ENCODE peak calls at places on chromosomes 16 and 17, in seven cellular contexts. One of them, this sample, is unnamed.

GRCh38 chr17:32671891-32672290 is 185.1 kb downstream of the CDK5R1 start:
- DNase-seq in B cell: no peak
- DNase-seq in heart right ventricle: peak
- DNase-seq in SK-N-SH: no peak
- DNase-seq in nephron progenitor cell: no peak
- DNase-seq in RWPE1: no peak
- DNase-seq in left ventricle myocardium inferior: peak
- DNase-seq in this sample: no peak

GRCh38 chr17:73091770-73092517 is 544 bp downstream of the SLC39A11 start:
- DNase-seq in nephron progenitor cell: peak
- DNase-seq in RWPE1: peak
- DNase-seq in B cell: peak
- DNase-seq in SK-N-SH: no peak
- DNase-seq in heart right ventricle: peak
- DNase-seq in left ventricle myocardium inferior: peak
- DNase-seq in this sample: peak

GRCh38 chr17:64133546-64134215 is 3.7 kb upstream of the ERN1 start:
- DNase-seq in SK-N-SH: peak
- DNase-seq in RWPE1: peak
- DNase-seq in nephron progenitor cell: peak
- DNase-seq in heart right ventricle: no peak
- DNase-seq in left ventricle myocardium inferior: no peak
- DNase-seq in B cell: peak
- DNase-seq in this sample: peak

GRCh38 chr16:65890203-65890602 is 476.3 kb upstream of the CDH5 start:
- DNase-seq in RWPE1: no peak
- DNase-seq in nephron progenitor cell: no peak
- DNase-seq in heart right ventricle: no peak
- DNase-seq in SK-N-SH: no peak
- DNase-seq in B cell: no peak
- DNase-seq in left ventricle myocardium inferior: no peak
- DNase-seq in this sample: no peak

GRCh38 chr17:66190738-66191606 is 961 bp downstream of the CEP112 start:
- DNase-seq in heart right ventricle: no peak
- DNase-seq in nephron progenitor cell: no peak
- DNase-seq in B cell: no peak
- DNase-seq in SK-N-SH: peak
- DNase-seq in left ventricle myocardium inferior: no peak
- DNase-seq in RWPE1: no peak
- DNase-seq in this sample: no peak

GRCh38 chr17:65431116-65431515 is 130.3 kb downstream of the AXIN2 start:
- DNase-seq in SK-N-SH: no peak
- DNase-seq in nephron progenitor cell: no peak
- DNase-seq in B cell: no peak
- DNase-seq in RWPE1: no peak
- DNase-seq in heart right ventricle: no peak
- DNase-seq in left ventricle myocardium inferior: no peak
- DNase-seq in this sample: no peak

GRCh38 chr16:53958481-53958880 is 254.5 kb downstream of the FTO start:
- DNase-seq in left ventricle myocardium inferior: no peak
- DNase-seq in RWPE1: no peak
- DNase-seq in B cell: no peak
- DNase-seq in heart right ventricle: no peak
- DNase-seq in nephron progenitor cell: no peak
- DNase-seq in SK-N-SH: no peak
- DNase-seq in this sample: no peak

GRCh38 chr16:69378760-69379159 is 7.0 kb downstream of the TERF2 start:
- DNase-seq in RWPE1: no peak
- DNase-seq in B cell: no peak
- DNase-seq in SK-N-SH: no peak
- DNase-seq in left ventricle myocardium inferior: no peak
- DNase-seq in heart right ventricle: no peak
- DNase-seq in nephron progenitor cell: no peak
- DNase-seq in this sample: no peak

GRCh38 chr16:12225816-12226480 is 249.4 kb downstream of the SNX29 start:
- DNase-seq in SK-N-SH: no peak
- DNase-seq in heart right ventricle: no peak
- DNase-seq in left ventricle myocardium inferior: no peak
- DNase-seq in RWPE1: no peak
- DNase-seq in nephron progenitor cell: no peak
- DNase-seq in B cell: no peak
- DNase-seq in this sample: no peak

GRCh38 chr17:57293077-57293476 is 36.8 kb downstream of the MSI2 start:
- DNase-seq in B cell: no peak
- DNase-seq in RWPE1: peak
- DNase-seq in SK-N-SH: no peak
- DNase-seq in nephron progenitor cell: peak
- DNase-seq in heart right ventricle: no peak
- DNase-seq in left ventricle myocardium inferior: peak
- DNase-seq in this sample: no peak

GRCh38 chr17:59300941-59301340 is 30.5 kb upstream of the YPEL2 start:
- DNase-seq in heart right ventricle: no peak
- DNase-seq in left ventricle myocardium inferior: no peak
- DNase-seq in B cell: no peak
- DNase-seq in SK-N-SH: no peak
- DNase-seq in nephron progenitor cell: no peak
- DNase-seq in RWPE1: no peak
- DNase-seq in this sample: no peak

GRCh38 chr17:57541472-57542394 is 203.4 kb downstream of the CCDC182 start:
- DNase-seq in left ventricle myocardium inferior: peak
- DNase-seq in B cell: no peak
- DNase-seq in SK-N-SH: peak
- DNase-seq in RWPE1: peak
- DNase-seq in nephron progenitor cell: no peak
- DNase-seq in heart right ventricle: peak
- DNase-seq in this sample: no peak

GRCh38 chr16:79288046-79288445 is 312.5 kb downstream of the MAF start:
- DNase-seq in B cell: no peak
- DNase-seq in nephron progenitor cell: no peak
- DNase-seq in heart right ventricle: no peak
- DNase-seq in RWPE1: no peak
- DNase-seq in SK-N-SH: no peak
- DNase-seq in left ventricle myocardium inferior: no peak
- DNase-seq in this sample: no peak

GRCh38 chr16:79261461-79261860 is 339.1 kb downstream of the MAF start:
- DNase-seq in nephron progenitor cell: peak
- DNase-seq in B cell: no peak
- DNase-seq in RWPE1: no peak
- DNase-seq in SK-N-SH: peak
- DNase-seq in heart right ventricle: peak
- DNase-seq in left ventricle myocardium inferior: peak
- DNase-seq in this sample: peak

GRCh38 chr17:60548990-60549389 is 22.9 kb upstream of the APPBP2 start:
- DNase-seq in left ventricle myocardium inferior: no peak
- DNase-seq in heart right ventricle: no peak
- DNase-seq in nephron progenitor cell: no peak
- DNase-seq in SK-N-SH: no peak
- DNase-seq in B cell: no peak
- DNase-seq in RWPE1: no peak
- DNase-seq in this sample: no peak

GRCh38 chr17:42067371-42068180 is 17.2 kb upstream of the C17orf113 start:
- DNase-seq in B cell: peak
- DNase-seq in left ventricle myocardium inferior: peak
- DNase-seq in nephron progenitor cell: peak
- DNase-seq in RWPE1: peak
- DNase-seq in heart right ventricle: peak
- DNase-seq in SK-N-SH: peak
- DNase-seq in this sample: peak

GRCh38 chr17:52686140-52686539 is 527.6 kb upstream of the CA10 start:
- DNase-seq in RWPE1: no peak
- DNase-seq in left ventricle myocardium inferior: no peak
- DNase-seq in B cell: no peak
- DNase-seq in SK-N-SH: no peak
- DNase-seq in heart right ventricle: no peak
- DNase-seq in nephron progenitor cell: no peak
- DNase-seq in this sample: no peak

GRCh38 chr17:39605492-39606433 is 2.0 kb downstream of the NEUROD2 start:
- DNase-seq in SK-N-SH: peak
- DNase-seq in nephron progenitor cell: peak
- DNase-seq in heart right ventricle: no peak
- DNase-seq in left ventricle myocardium inferior: no peak
- DNase-seq in B cell: peak
- DNase-seq in RWPE1: no peak
- DNase-seq in this sample: no peak

GRCh38 chr17:43217614-43218087 is 6.0 kb downstream of the TMEM106A start:
- DNase-seq in nephron progenitor cell: no peak
- DNase-seq in RWPE1: no peak
- DNase-seq in B cell: no peak
- DNase-seq in SK-N-SH: no peak
- DNase-seq in left ventricle myocardium inferior: no peak
- DNase-seq in heart right ventricle: no peak
- DNase-seq in this sample: no peak

GRCh38 chr17:81232616-81233241 is 6.1 kb downstream of the TEPSIN start:
- DNase-seq in B cell: no peak
- DNase-seq in RWPE1: no peak
- DNase-seq in left ventricle myocardium inferior: no peak
- DNase-seq in nephron progenitor cell: no peak
- DNase-seq in SK-N-SH: no peak
- DNase-seq in heart right ventricle: no peak
- DNase-seq in this sample: no peak

GRCh38 chr17:31397256-31397939 is 5.9 kb downstream of the RAB11FIP4 start:
- DNase-seq in RWPE1: no peak
- DNase-seq in left ventricle myocardium inferior: no peak
- DNase-seq in B cell: no peak
- DNase-seq in SK-N-SH: no peak
- DNase-seq in nephron progenitor cell: no peak
- DNase-seq in heart right ventricle: no peak
- DNase-seq in this sample: no peak

GRCh38 chr16:28875134-28876015 is 2.9 kb upstream of the ATP2A1 start:
- DNase-seq in RWPE1: no peak
- DNase-seq in left ventricle myocardium inferior: no peak
- DNase-seq in nephron progenitor cell: no peak
- DNase-seq in heart right ventricle: no peak
- DNase-seq in B cell: no peak
- DNase-seq in SK-N-SH: no peak
- DNase-seq in this sample: no peak
- TF ChIP-seq CTCF in RWPE1: no peak
- TF ChIP-seq CTCF in left ventricle myocardium inferior: no peak
- TF ChIP-seq CTCF in nephron progenitor cell: no peak
- TF ChIP-seq CTCF in heart right ventricle: no peak
- TF ChIP-seq CTCF in B cell: no peak
- TF ChIP-seq CTCF in SK-N-SH: peak
- TF ChIP-seq CTCF in this sample: no peak

DNA sequence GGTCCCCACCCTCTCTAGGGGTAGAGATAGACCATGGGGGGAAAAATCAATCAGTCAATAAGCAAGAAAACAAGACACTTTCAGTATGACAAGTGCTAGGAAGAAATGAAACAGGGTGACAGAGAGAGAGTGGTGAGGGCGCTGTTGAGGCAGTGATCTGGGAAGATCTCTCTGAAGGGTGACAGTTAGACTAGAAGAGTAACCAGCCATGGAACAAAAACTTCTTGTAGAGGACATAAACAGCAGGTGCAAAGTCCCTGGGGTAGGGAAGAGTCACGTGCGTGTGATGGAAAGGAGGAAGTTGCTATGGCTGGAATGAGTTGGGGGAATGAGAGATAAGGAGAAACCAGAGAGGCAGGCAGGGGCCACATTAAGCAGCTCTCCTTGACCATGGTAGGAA is 16.8 kb upstream of the EMP2 start:
- DNase-seq in left ventricle myocardium inferior: no peak
- DNase-seq in SK-N-SH: no peak
- DNase-seq in nephron progenitor cell: no peak
- DNase-seq in heart right ventricle: no peak
- DNase-seq in RWPE1: no peak
- DNase-seq in B cell: no peak
- DNase-seq in this sample: peak
- TF ChIP-seq CTCF in left ventricle myocardium inferior: no peak
- TF ChIP-seq CTCF in SK-N-SH: no peak
- TF ChIP-seq CTCF in nephron progenitor cell: no peak
- TF ChIP-seq CTCF in heart right ventricle: no peak
- TF ChIP-seq CTCF in RWPE1: no peak
- TF ChIP-seq CTCF in B cell: no peak
- TF ChIP-seq CTCF in this sample: peak

DNA sequence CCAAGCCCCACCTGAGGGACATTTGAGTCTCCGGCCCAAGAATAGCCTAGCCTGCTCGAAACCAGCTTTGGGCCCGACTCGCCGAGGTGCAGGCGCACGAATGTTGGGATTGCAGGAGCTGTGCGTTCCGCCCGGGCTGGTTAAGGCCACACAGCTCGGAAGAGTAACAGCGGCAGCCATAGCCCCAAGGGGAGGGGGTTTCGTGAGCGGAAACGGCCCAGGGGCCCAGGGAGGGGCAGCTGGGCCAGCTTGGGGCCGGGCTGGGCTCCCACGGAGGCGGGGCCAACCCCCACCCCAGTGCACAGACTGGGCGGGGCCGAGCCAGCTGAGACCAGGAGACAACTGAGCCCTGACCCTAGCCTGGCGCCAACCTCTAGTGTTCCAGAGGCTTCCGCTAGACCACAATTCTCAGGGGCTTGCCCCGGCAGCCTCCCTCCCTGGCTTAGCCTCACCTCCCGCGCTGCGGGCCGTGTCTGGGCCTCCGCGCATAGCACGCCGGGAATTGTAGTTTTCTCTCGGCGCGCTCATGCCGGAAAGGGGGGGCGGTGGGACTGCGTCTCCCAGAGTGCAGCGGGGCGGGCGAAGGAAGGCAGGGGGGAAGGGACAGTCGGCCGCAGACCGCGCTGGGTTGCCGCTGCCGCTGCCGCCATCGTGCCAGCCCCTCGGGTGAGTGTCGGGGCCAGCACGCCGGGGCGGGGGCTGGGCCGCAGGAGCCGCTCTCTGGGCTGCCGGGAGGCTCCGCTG is at the start of gene NUTF2:
- DNase-seq in B cell: peak
- DNase-seq in RWPE1: peak
- DNase-seq in nephron progenitor cell: peak
- DNase-seq in heart right ventricle: peak
- DNase-seq in SK-N-SH: peak
- DNase-seq in left ventricle myocardium inferior: peak
- DNase-seq in this sample: peak
- TF ChIP-seq CTCF in B cell: no peak
- TF ChIP-seq CTCF in RWPE1: no peak
- TF ChIP-seq CTCF in nephron progenitor cell: no peak
- TF ChIP-seq CTCF in heart right ventricle: no peak
- TF ChIP-seq CTCF in SK-N-SH: no peak
- TF ChIP-seq CTCF in left ventricle myocardium inferior: no peak
- TF ChIP-seq CTCF in this sample: no peak

GRCh38 chr16:80938928-80939260 is 67.8 kb downstream of the CMC2 start:
- DNase-seq in heart right ventricle: no peak
- DNase-seq in SK-N-SH: no peak
- DNase-seq in nephron progenitor cell: no peak
- DNase-seq in B cell: no peak
- DNase-seq in left ventricle myocardium inferior: no peak
- DNase-seq in RWPE1: no peak
- DNase-seq in this sample: no peak

GRCh38 chr16:80940069-80940856 is 66.4 kb downstream of the CMC2 start:
- DNase-seq in left ventricle myocardium inferior: no peak
- DNase-seq in nephron progenitor cell: no peak
- DNase-seq in SK-N-SH: no peak
- DNase-seq in B cell: no peak
- DNase-seq in RWPE1: no peak
- DNase-seq in heart right ventricle: no peak
- DNase-seq in this sample: no peak

GRCh38 chr16:80936410-80936809 is 70.3 kb downstream of the CMC2 start:
- DNase-seq in nephron progenitor cell: no peak
- DNase-seq in B cell: no peak
- DNase-seq in left ventricle myocardium inferior: no peak
- DNase-seq in SK-N-SH: no peak
- DNase-seq in RWPE1: no peak
- DNase-seq in heart right ventricle: no peak
- DNase-seq in this sample: no peak

GRCh38 chr16:80935691-80936090 is 71.0 kb downstream of the CMC2 start:
- DNase-seq in heart right ventricle: no peak
- DNase-seq in B cell: no peak
- DNase-seq in left ventricle myocardium inferior: no peak
- DNase-seq in SK-N-SH: no peak
- DNase-seq in nephron progenitor cell: no peak
- DNase-seq in RWPE1: no peak
- DNase-seq in this sample: no peak

GRCh38 chr16:80938035-80938927 is 68.4 kb downstream of the CMC2 start:
- DNase-seq in left ventricle myocardium inferior: no peak
- DNase-seq in heart right ventricle: no peak
- DNase-seq in SK-N-SH: no peak
- DNase-seq in nephron progenitor cell: peak
- DNase-seq in B cell: no peak
- DNase-seq in RWPE1: no peak
- DNase-seq in this sample: no peak
- TF ChIP-seq CTCF in left ventricle myocardium inferior: no peak
- TF ChIP-seq CTCF in heart right ventricle: no peak
- TF ChIP-seq CTCF in SK-N-SH: peak
- TF ChIP-seq CTCF in nephron progenitor cell: no peak
- TF ChIP-seq CTCF in B cell: no peak
- TF ChIP-seq CTCF in RWPE1: no peak
- TF ChIP-seq CTCF in this sample: no peak

This sample was measured in GM20000.